ENCODE peak calls at places on chromosome 10, in eight cellular contexts. P, G, B, S, I, T, D and F are unnamed samples.

GRCh38 chr10:97916586-97916985 is 66.9 kb downstream of the GOLGA7B start:
- DNase-seq in P (peak), G (no peak), B (no peak), S (peak), I (peak), T (no peak), D (no peak), F (no peak)

GRCh38 chr10:1724921-1725320 is 12.4 kb downstream of the ADARB2 start:
- DNase-seq in P (no peak), G (no peak), B (no peak), S (no peak), I (no peak), T (no peak), D (no peak), F (no peak)

GRCh38 chr10:107163904-107164861 is at the start of gene SORCS1:
- DNase-seq in P (no peak), G (no peak), B (peak), S (peak), I (peak), T (peak), D (no peak), F (peak)

GRCh38 chr10:7185367-7185690 is 225.5 kb downstream of the SFMBT2 start:
- DNase-seq in P (no peak), G (no peak), B (no peak), S (no peak), I (no peak), T (no peak), D (no peak), F (no peak)

GRCh38 chr10:103612462-103613365 is 119.2 kb downstream of the NEURL1 start:
- DNase-seq in P (no peak), G (peak), B (no peak), S (no peak), I (peak), T (no peak), D (no peak), F (no peak)

GRCh38 chr10:99742240-99742639 is 10.2 kb downstream of the CUTC start:
- DNase-seq in P (no peak), G (no peak), B (no peak), S (no peak), I (no peak), T (no peak), D (no peak), F (no peak)

GRCh38 chr10:69684981-69685353 is 54.9 kb downstream of the FAM241B start:
- DNase-seq in P (no peak), G (no peak), B (peak), S (no peak), I (no peak), T (no peak), D (no peak), F (no peak)

GRCh38 chr10:60574388-60574787 is 184.7 kb upstream of the ANK3 start:
- DNase-seq in P (no peak), G (no peak), B (no peak), S (no peak), I (no peak), T (no peak), D (no peak), F (no peak)

GRCh38 chr10:126902157-126902556 is 3.1 kb upstream of the DOCK1 start:
- DNase-seq in P (no peak), G (peak), B (no peak), S (no peak), I (no peak), T (no peak), D (no peak), F (no peak)

GRCh38 chr10:122128357-122128756 is 139.4 kb downstream of the TACC2 start:
- DNase-seq in P (no peak), G (no peak), B (no peak), S (no peak), I (no peak), T (no peak), D (no peak), F (no peak)

GRCh38 chr10:129556316-129556715 is 89.3 kb downstream of the MGMT start:
- DNase-seq in P (no peak), G (no peak), B (no peak), S (no peak), I (no peak), T (no peak), D (no peak), F (no peak)

GRCh38 chr10:77637986-77638765 is 568 bp upstream of the KCNMA1 start:
- DNase-seq in P (no peak), G (no peak), B (peak), S (peak), I (peak), T (no peak), D (no peak), F (peak)

GRCh38 chr10:58892039-58892665 is 284.3 kb upstream of the PHYHIPL start:
- DNase-seq in P (no peak), G (no peak), B (no peak), S (peak), I (no peak), T (no peak), D (no peak), F (no peak)

GRCh38 chr10:97195654-97196212 is 10.0 kb upstream of the SLIT1 start:
- DNase-seq in P (no peak), G (no peak), B (no peak), S (no peak), I (no peak), T (no peak), D (no peak), F (no peak)

GRCh38 chr10:6068006-6068405 is 5.8 kb upstream of the IL2RA start:
- DNase-seq in P (no peak), G (no peak), B (no peak), S (no peak), I (no peak), T (no peak), D (peak), F (no peak)
- H3K4me3 ChIP-seq in P (no peak), G (no peak), B (no peak), S (no peak), I (no peak), T (no peak), D (no peak), F (no peak)

GRCh38 chr10:80709879-80710278 is 172.2 kb downstream of the SH2D4B start:
- DNase-seq in P (no peak), G (no peak), B (peak), S (no peak), I (no peak), T (no peak), D (no peak), F (peak)
- H3K4me3 ChIP-seq in P (no peak), G (no peak), B (no peak), S (no peak), I (no peak), T (no peak), D (no peak), F (no peak)

GRCh38 chr10:44974082-44974627 is 4.5 kb downstream of the DEPP1 start:
- DNase-seq in P (no peak), G (no peak), B (no peak), S (no peak), I (no peak), T (no peak), D (no peak), F (no peak)
- H3K4me3 ChIP-seq in P (peak), G (peak), B (no peak), S (peak), I (peak), T (peak), D (peak), F (no peak)

DNA sequence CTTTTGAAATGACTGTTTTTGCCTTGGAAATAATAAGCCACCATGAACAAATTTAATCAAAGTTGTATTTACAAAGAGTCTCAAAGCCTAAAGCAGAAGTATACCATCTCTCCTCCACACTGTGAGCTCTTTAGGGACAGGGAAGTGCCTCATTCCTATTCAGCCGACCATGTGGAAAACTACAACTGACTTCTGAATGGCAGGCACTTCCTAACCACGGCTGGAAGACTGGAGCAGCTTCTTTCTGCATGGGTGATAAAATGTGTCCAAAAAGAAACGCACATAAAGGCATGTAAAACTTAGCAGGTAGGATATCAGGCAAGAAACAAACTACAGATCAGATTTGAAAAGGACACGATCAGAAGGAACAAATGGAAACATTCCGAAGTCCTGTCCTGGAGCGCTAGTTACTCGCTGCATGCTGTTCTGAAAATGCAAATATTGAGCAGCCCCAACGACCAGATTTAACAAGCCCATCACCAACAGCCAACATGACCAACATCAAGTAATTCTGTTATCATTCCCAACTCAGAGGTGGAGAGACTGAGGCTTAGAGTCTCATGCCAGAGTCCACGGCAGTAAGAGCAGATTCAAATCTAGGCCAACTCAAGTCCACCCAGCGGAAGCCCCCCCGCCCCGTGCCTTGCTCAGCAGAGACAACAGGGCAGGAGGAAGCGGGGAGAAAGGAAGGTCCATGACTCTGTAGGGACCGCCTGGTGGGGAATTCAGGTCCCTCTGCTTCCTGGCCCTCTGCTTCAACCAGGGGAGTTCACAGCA is 26.5 kb downstream of the CTBP2 start:
- DNase-seq in P (peak), G (no peak), B (no peak), S (no peak), I (no peak), T (no peak), D (no peak), F (no peak)
- H3K4me3 ChIP-seq in P (no peak), G (no peak), B (no peak), S (no peak), I (no peak), T (no peak), D (no peak), F (no peak)

GRCh38 chr10:17452060-17452894 is 2.1 kb downstream of the ST8SIA6 start:
- DNase-seq in P (no peak), G (no peak), B (peak), S (no peak), I (no peak), T (no peak), D (no peak), F (no peak)
- H3K4me3 ChIP-seq in P (peak), G (no peak), B (peak), S (no peak), I (no peak), T (no peak), D (no peak), F (no peak)